ENCODE peak calls at places on chromosome 22, in six cellular contexts. Y is sciatic nerve; F is stimulated activated CD4-positive, alpha-beta T cell treated with anti-CD3 and anti-CD28 coated beads, TNF-alpha, amount 100 ng/mL, for 48 hours; V is psoas muscle; D is keratinocyte; W is heart right ventricle. N is an unnamed sample.

GRCh38 chr22:50473855-50474671 is 772 bp downstream of the SBF1 start:
- DNase-seq in Y (no peak), F (no peak), V (no peak), D (no peak), W (peak; percentile 40), N (no peak)

GRCh38 chr22:41526802-41527799 is 17.2 kb downstream of the POLR3H start:
- DNase-seq in Y (no peak), F (peak; percentile 38), V (peak; percentile 84), D (no peak), W (peak; percentile 61), N (no peak)

GRCh38 chr22:47205081-47205491 is 442.6 kb downstream of the TBC1D22A start:
- DNase-seq in Y (peak; percentile 41), F (no peak), V (peak; percentile 47), D (no peak), W (no peak), N (peak; percentile 70)

GRCh38 chr22:39344046-39344390 is 5.8 kb upstream of the SYNGR1 start:
- DNase-seq in Y (no peak), F (no peak), V (no peak), D (no peak), W (no peak), N (no peak)

GRCh38 chr22:32205974-32206773 is 1.3 kb upstream of the RFPL2 start:
- DNase-seq in Y (no peak), F (no peak), V (no peak), D (no peak), W (no peak), N (no peak)

GRCh38 chr22:28450109-28450508 is 229.5 kb downstream of the TTC28 start:
- DNase-seq in Y (no peak), F (no peak), V (no peak), D (no peak), W (no peak), N (no peak)

GRCh38 chr22:37161442-37161841 is 11.7 kb upstream of the IL2RB start:
- DNase-seq in Y (no peak), F (no peak), V (peak; percentile 8), D (no peak), W (no peak), N (no peak)

GRCh38 chr22:37060801-37061610 is 9.5 kb downstream of the KCTD17 start:
- DNase-seq in Y (no peak), F (peak; percentile 68), V (no peak), D (no peak), W (peak; percentile 7), N (no peak)

GRCh38 chr22:48891688-48892380 is 935.8 kb downstream of the BRD1 start:
- DNase-seq in Y (no peak), F (no peak), V (peak; percentile 23), D (no peak), W (no peak), N (no peak)

GRCh38 chr22:44576311-44577260 is 78.6 kb upstream of the RTL6 start:
- DNase-seq in Y (peak; percentile 39), F (no peak), V (peak; percentile 42), D (no peak), W (no peak), N (peak; percentile 78)